ENCODE peak calls at places on chromosomes 5 and 9, in seven cellular contexts. U, C, G, E, R, X and O are unnamed samples.

GRCh38 chr5:148984333-148984732 is 78.5 kb downstream of the SH3TC2 start:
- DNase-seq in U (no peak), C (no peak), G (peak; percentile 64), E (no peak), R (peak; percentile 44), X (no peak), O (no peak)

GRCh38 chr5:3604501-3604900 is 8.9 kb downstream of the IRX1 start:
- DNase-seq in U (no peak), C (no peak), G (no peak), E (no peak), R (no peak), X (no peak), O (no peak)

GRCh38 chr5:67315082-67315801 is 118.6 kb upstream of the CD180 start:
- DNase-seq in U (no peak), C (no peak), G (no peak), E (no peak), R (no peak), X (no peak), O (no peak)

GRCh38 chr9:70065572-70065971 is 21.9 kb downstream of the MAMDC2 start:
- DNase-seq in U (no peak), C (no peak), G (no peak), E (peak; percentile 68), R (no peak), X (no peak), O (no peak)

GRCh38 chr5:103847060-103847459 is 284.5 kb upstream of the NUDT12 start:
- DNase-seq in U (no peak), C (no peak), G (no peak), E (no peak), R (no peak), X (no peak), O (no peak)

GRCh38 chr5:135466178-135467050 is 14.3 kb upstream of the TIFAB start:
- DNase-seq in U (peak; percentile 39), C (no peak), G (no peak), E (peak; percentile 44), R (peak; percentile 35), X (no peak), O (peak; percentile 85)

GRCh38 chr9:132826576-132827365 is 51.3 kb downstream of the AK8 start:
- DNase-seq in U (no peak), C (no peak), G (no peak), E (no peak), R (no peak), X (no peak), O (no peak)

GRCh38 chr9:85522459-85523092 is 219.2 kb downstream of the AGTPBP1 start:
- DNase-seq in U (peak; percentile 55), C (peak; percentile 30), G (no peak), E (no peak), R (no peak), X (no peak), O (peak; percentile 58)

GRCh38 chr9:1083325-1083913 is 33.3 kb downstream of the DMRT2 start:
- DNase-seq in U (no peak), C (peak; percentile 61), G (no peak), E (no peak), R (no peak), X (no peak), O (no peak)

GRCh38 chr5:172444110-172444510 is 10.2 kb downstream of the SH3PXD2B start:
- DNase-seq in U (no peak), C (no peak), G (no peak), E (peak; percentile 42), R (no peak), X (no peak), O (no peak)

GRCh38 chr9:15135167-15135792 is 171.7 kb downstream of the TTC39B start:
- DNase-seq in U (peak; percentile 89), C (peak; percentile 79), G (peak; percentile 65), E (peak; percentile 66), R (peak; percentile 67), X (peak; percentile 73), O (peak; percentile 53)

GRCh38 chr5:174840435-174840834 is 116.1 kb downstream of the MSX2 start:
- DNase-seq in U (no peak), C (no peak), G (no peak), E (peak; percentile 57), R (no peak), X (no peak), O (no peak)

GRCh38 chr5:106423109-106423897 is 1247.4 kb downstream of the EFNA5 start:
- DNase-seq in U (no peak), C (no peak), G (no peak), E (no peak), R (no peak), X (no peak), O (no peak)

GRCh38 chr9:94630833-94631232 is 8.5 kb downstream of the FBP1 start:
- DNase-seq in U (no peak), C (no peak), G (no peak), E (no peak), R (no peak), X (no peak), O (no peak)

GRCh38 chr5:33370135-33370472 is 70.7 kb upstream of the TARS1 start:
- DNase-seq in U (no peak), C (no peak), G (no peak), E (no peak), R (peak; percentile 88), X (no peak), O (no peak)

GRCh38 chr9:127975376-127976315 is 5.1 kb downstream of the EEIG1 start:
- DNase-seq in U (no peak), C (no peak), G (no peak), E (no peak), R (no peak), X (no peak), O (no peak)

GRCh38 chr9:131677445-131678180 is 62.3 kb downstream of the RAPGEF1 start:
- DNase-seq in U (no peak), C (no peak), G (no peak), E (no peak), R (peak; percentile 79), X (no peak), O (peak; percentile 59)

GRCh38 chr9:126700903-126701819 is 87.4 kb downstream of the LMX1B start:
- DNase-seq in U (no peak), C (no peak), G (no peak), E (no peak), R (no peak), X (no peak), O (no peak)

GRCh38 chr5:108728566-108729305 is 19.0 kb upstream of the FER start:
- DNase-seq in U (no peak), C (no peak), G (no peak), E (no peak), R (no peak), X (no peak), O (peak; percentile 35)

GRCh38 chr5:53373420-53374188 is 106.8 kb upstream of the FST start:
- DNase-seq in U (no peak), C (peak; percentile 64), G (no peak), E (no peak), R (peak; percentile 76), X (no peak), O (no peak)

GRCh38 chr9:78595200-78595945 is 298.4 kb downstream of the PSAT1 start:
- DNase-seq in U (no peak), C (no peak), G (no peak), E (no peak), R (peak; percentile 37), X (no peak), O (no peak)

GRCh38 chr9:78614892-78615291 is 318.0 kb downstream of the PSAT1 start:
- DNase-seq in U (no peak), C (no peak), G (no peak), E (no peak), R (no peak), X (no peak), O (no peak)

GRCh38 chr9:81492710-81493447 is 196.5 kb downstream of the TLE1 start:
- DNase-seq in U (peak; percentile 25), C (peak; percentile 84), G (no peak), E (no peak), R (peak; percentile 96), X (no peak), O (no peak)

GRCh38 chr9:89189215-89189614 is 10.6 kb upstream of the SHC3 start:
- DNase-seq in U (no peak), C (no peak), G (no peak), E (no peak), R (no peak), X (no peak), O (no peak)

GRCh38 chr5:144227363-144227762 is 56.7 kb downstream of the KCTD16 start:
- DNase-seq in U (no peak), C (no peak), G (no peak), E (no peak), R (no peak), X (no peak), O (no peak)

GRCh38 chr9:33734911-33735310 is 60.5 kb upstream of the PRSS3 start:
- DNase-seq in U (no peak), C (no peak), G (no peak), E (no peak), R (no peak), X (no peak), O (no peak)

GRCh38 chr9:136328622-136329041 is 1.3 kb downstream of the GPSM1 start:
- DNase-seq in U (no peak), C (no peak), G (no peak), E (no peak), R (peak; percentile 35), X (no peak), O (no peak)

GRCh38 chr5:68484307-68485068 is 268.9 kb downstream of the PIK3R1 start:
- DNase-seq in U (no peak), C (no peak), G (no peak), E (no peak), R (peak; percentile 19), X (no peak), O (no peak)

GRCh38 chr5:36457511-36458260 is 148.7 kb upstream of the SLC1A3 start:
- DNase-seq in U (no peak), C (no peak), G (no peak), E (no peak), R (no peak), X (no peak), O (no peak)

GRCh38 chr9:131817627-131818026 is 77.8 kb upstream of the RAPGEF1 start:
- DNase-seq in U (peak; percentile 93), C (peak; percentile 94), G (no peak), E (no peak), R (no peak), X (peak; percentile 85), O (no peak)

GRCh38 chr5:144028644-144029043 is 141.8 kb downstream of the YIPF5 start:
- DNase-seq in U (peak; percentile 82), C (peak; percentile 82), G (no peak), E (no peak), R (peak; percentile 90), X (peak; percentile 29), O (no peak)